ENCODE peak calls at places on chromosomes 7 and 10, in five cellular contexts. I is EL, L is Caco-2, V is WERI-Rb-1, G is GDM1. Z is an unnamed sample.

GRCh38 chr7:22732556-22733126 is 5.6 kb downstream of the IL6 start:
- DNase-seq in I (peak), L (peak), V (no peak), G (no peak), Z (no peak)

GRCh38 chr10:8036521-8037198 is 17.8 kb upstream of the GATA3 start:
- DNase-seq in I (no peak), L (no peak), V (no peak), G (no peak), Z (no peak)

GRCh38 chr10:71392292-71392691 is 4.4 kb upstream of the CDH23 start:
- DNase-seq in I (no peak), L (no peak), V (no peak), G (no peak), Z (no peak)

GRCh38 chr10:73379064-73379748 is 20.5 kb upstream of the CFAP70 start:
- DNase-seq in I (no peak), L (no peak), V (no peak), G (no peak), Z (no peak)

GRCh38 chr10:74921744-74922143 is 95.3 kb downstream of the KAT6B start:
- DNase-seq in I (peak), L (no peak), V (peak), G (no peak), Z (no peak)

GRCh38 chr7:107865956-107866775 is 24.8 kb upstream of the DLD start:
- DNase-seq in I (no peak), L (no peak), V (no peak), G (no peak), Z (no peak)

GRCh38 chr7:106858618-106859532 is 6.2 kb upstream of the PIK3CG start:
- DNase-seq in I (no peak), L (no peak), V (peak), G (peak), Z (no peak)

GRCh38 chr7:155363146-155363539 is 65.5 kb downstream of the INSIG1 start:
- DNase-seq in I (no peak), L (no peak), V (no peak), G (no peak), Z (no peak)

GRCh38 chr10:114779803-114780609 is 41.6 kb upstream of the FHIP2A start:
- DNase-seq in I (peak), L (no peak), V (no peak), G (no peak), Z (no peak)

GRCh38 chr10:35613597-35614226 is 8.6 kb downstream of the GJD4 start:
- DNase-seq in I (peak), L (peak), V (peak), G (peak), Z (no peak)

GRCh38 chr10:115417585-115418265 is 324.6 kb downstream of the ATRNL1 start:
- DNase-seq in I (peak), L (peak), V (peak), G (peak), Z (no peak)

GRCh38 chr7:26860361-26860760 is 4.0 kb downstream of the SKAP2 start:
- DNase-seq in I (no peak), L (peak), V (peak), G (no peak), Z (no peak)

GRCh38 chr10:124267231-124267885 is 151.4 kb downstream of the OAT start:
- DNase-seq in I (peak), L (no peak), V (no peak), G (no peak), Z (no peak)

GRCh38 chr10:88989824-88990527 is 622 bp upstream of the FAS start:
- DNase-seq in I (peak), L (peak), V (no peak), G (no peak), Z (no peak)

GRCh38 chr10:5958077-5958476 is 19.3 kb downstream of the IL15RA start:
- DNase-seq in I (peak), L (no peak), V (no peak), G (no peak), Z (no peak)

GRCh38 chr10:78419481-78420265 is 386.0 kb downstream of the RPS24 start:
- DNase-seq in I (no peak), L (no peak), V (peak), G (no peak), Z (no peak)

GRCh38 chr7:16416289-16417282 is 4.8 kb downstream of the CRPPA start:
- DNase-seq in I (peak), L (no peak), V (no peak), G (no peak), Z (no peak)

GRCh38 chr10:114479836-114480235 is 75.5 kb upstream of the AFAP1L2 start:
- DNase-seq in I (no peak), L (no peak), V (no peak), G (no peak), Z (no peak)

GRCh38 chr7:140640060-140640611 is 477 bp downstream of the DENND2A start:
- DNase-seq in I (peak), L (peak), V (peak), G (no peak), Z (no peak)

GRCh38 chr7:30559566-30559965 is 35.1 kb upstream of the GARS1 start:
- DNase-seq in I (peak), L (no peak), V (no peak), G (no peak), Z (no peak)

GRCh38 chr10:49350138-49350537 is 45.8 kb downstream of the DRGX start:
- DNase-seq in I (no peak), L (no peak), V (no peak), G (no peak), Z (no peak)

GRCh38 chr10:113023017-113023416 is 73.0 kb downstream of the TCF7L2 start:
- DNase-seq in I (no peak), L (no peak), V (no peak), G (no peak), Z (no peak)

GRCh38 chr10:122154733-122155366 is 116.2 kb upstream of the BTBD16 start:
- DNase-seq in I (peak), L (no peak), V (no peak), G (no peak), Z (no peak)

GRCh38 chr10:131819241-131820072 is 81.4 kb upstream of the PPP2R2D start:
- DNase-seq in I (no peak), L (no peak), V (peak), G (no peak), Z (no peak)

GRCh38 chr10:18793951-18794350 is 134.7 kb downstream of the ARL5B start:
- DNase-seq in I (peak), L (peak), V (no peak), G (no peak), Z (no peak)

GRCh38 chr10:79496896-79497295 is 15.4 kb upstream of the EIF5AL1 start:
- DNase-seq in I (no peak), L (no peak), V (no peak), G (no peak), Z (no peak)

GRCh38 chr7:135716677-135717238 is 11.2 kb downstream of the SLC13A4 start:
- DNase-seq in I (peak), L (no peak), V (peak), G (no peak), Z (no peak)

GRCh38 chr7:157682946-157683239 is 346.1 kb downstream of the DNAJB6 start:
- DNase-seq in I (no peak), L (no peak), V (peak), G (no peak), Z (no peak)

GRCh38 chr7:4227105-4228010 is 454.7 kb upstream of the FOXK1 start:
- DNase-seq in I (no peak), L (no peak), V (peak), G (no peak), Z (no peak)

GRCh38 chr7:131148258-131148657 is 179.4 kb upstream of the MKLN1 start:
- DNase-seq in I (no peak), L (no peak), V (no peak), G (no peak), Z (no peak)

GRCh38 chr7:86913709-86914108 is 145.7 kb downstream of the ELAPOR2 start:
- DNase-seq in I (peak), L (no peak), V (no peak), G (no peak), Z (no peak)

GRCh38 chr10:125217986-125218675 is 57.8 kb upstream of the CTBP2 start:
- DNase-seq in I (peak), L (no peak), V (no peak), G (no peak), Z (no peak)

GRCh38 chr10:123141791-123142700 is 5.9 kb upstream of the HMX2 start:
- DNase-seq in I (no peak), L (no peak), V (no peak), G (no peak), Z (no peak)

GRCh38 chr7:31074403-31074802 is 22.3 kb downstream of the ADCYAP1R1 start:
- DNase-seq in I (no peak), L (no peak), V (no peak), G (no peak), Z (no peak)

GRCh38 chr10:8577681-8578080 is 523.2 kb downstream of the GATA3 start:
- DNase-seq in I (no peak), L (no peak), V (no peak), G (no peak), Z (no peak)

GRCh38 chr7:88226886-88227516 is 7.2 kb upstream of the SRI start:
- DNase-seq in I (peak), L (peak), V (no peak), G (no peak), Z (no peak)

GRCh38 chr10:58439632-58440364 is 54.6 kb downstream of the TFAM start:
- DNase-seq in I (no peak), L (no peak), V (no peak), G (no peak), Z (no peak)

GRCh38 chr10:6473430-6473829 is 106.6 kb downstream of the PRKCQ start:
- DNase-seq in I (no peak), L (no peak), V (no peak), G (peak), Z (peak)